ENCODE peak calls at places on chromosome 7, in eight cellular contexts. B is uterus, Y is IMR-90, G is suprapubic skin, K is Peyer's patch, M is A549, N is spleen, V is gastrocnemius medialis. Z is an unnamed sample.

GRCh38 chr7:98021588-98022351 is 31.8 kb upstream of the OCM2 start:
- DNase-seq in M (peak; percentile 80), V (peak; percentile 41), Y (peak; percentile 37), N (peak; percentile 94), G (peak; percentile 84), K (peak; percentile 89), B (peak; percentile 41), Z (peak; percentile 48)

GRCh38 chr7:152512711-152513110 is 76.9 kb upstream of the KMT2C start:
- DNase-seq in M (no peak), N (no peak), B (no peak), Y (no peak), G (no peak), K (no peak), V (no peak), Z (no peak)

GRCh38 chr7:24378871-24379608 is 95.0 kb downstream of the NPY start:
- DNase-seq in Y (peak; percentile 50), B (no peak), N (no peak), V (no peak), K (no peak), G (no peak), M (peak; percentile 18), Z (no peak)

GRCh38 chr7:106305732-106306131 is 20.9 kb upstream of the NAMPT start:
- DNase-seq in M (no peak), V (no peak), G (no peak), B (no peak), K (no peak), Y (no peak), N (no peak), Z (no peak)

GRCh38 chr7:20532841-20533240 is 82.6 kb upstream of the ABCB5 start:
- DNase-seq in Y (no peak), N (no peak), B (no peak), K (no peak), V (no peak), G (no peak), M (no peak), Z (no peak)

GRCh38 chr7:21617916-21618390 is 75.1 kb downstream of the DNAH11 start:
- DNase-seq in V (peak; percentile 53), G (no peak), M (peak; percentile 69), Y (peak; percentile 60), K (peak; percentile 60), N (no peak), B (no peak), Z (peak; percentile 25)

GRCh38 chr7:112103246-112103645 is 103.0 kb downstream of the DOCK4 start:
- DNase-seq in B (no peak), K (no peak), Y (peak; percentile 56), M (no peak), N (no peak), V (no peak), G (no peak), Z (no peak)

GRCh38 chr7:40306025-40306424 is 171.2 kb downstream of the SUGCT start:
- DNase-seq in N (no peak), B (no peak), M (no peak), Y (no peak), G (no peak), V (no peak), K (no peak), Z (no peak)

GRCh38 chr7:41219276-41219675 is 483.6 kb downstream of the INHBA start:
- DNase-seq in N (no peak), B (no peak), V (no peak), M (no peak), Y (peak; percentile 85), G (no peak), K (no peak), Z (no peak)

GRCh38 chr7:50707607-50708006 is 75.1 kb downstream of the GRB10 start:
- DNase-seq in B (no peak), K (no peak), N (no peak), M (no peak), Y (no peak), V (no peak), G (no peak), Z (no peak)

GRCh38 chr7:124992881-124993562 is 63.4 kb upstream of the POT1 start:
- DNase-seq in V (no peak), B (no peak), Y (peak; percentile 92), M (peak; percentile 6), N (no peak), G (no peak), K (no peak), Z (no peak)

GRCh38 chr7:52956379-52956915 is 79.0 kb upstream of the POM121L12 start:
- DNase-seq in B (no peak), G (no peak), Y (no peak), V (no peak), M (no peak), N (no peak), K (no peak), Z (no peak)

GRCh38 chr7:25716421-25716820 is 435.6 kb upstream of the NFE2L3 start:
- DNase-seq in V (no peak), G (no peak), Y (peak; percentile 0), N (no peak), K (no peak), M (no peak), B (no peak), Z (no peak)

GRCh38 chr7:15686209-15686956 is at the start of gene MEOX2:
- DNase-seq in B (peak; percentile 73), V (peak; percentile 75), M (peak; percentile 10), N (no peak), K (peak; percentile 57), Y (peak; percentile 7), G (peak; percentile 85), Z (peak; percentile 80)

GRCh38 chr7:2738110-2738509 is 50.1 kb downstream of the AMZ1 start:
- DNase-seq in G (no peak), M (no peak), N (peak; percentile 70), B (peak; percentile 63), V (peak; percentile 69), Y (no peak), K (peak; percentile 59), Z (peak; percentile 52)

GRCh38 chr7:22430457-22430856 is 69.5 kb downstream of the STEAP1B start:
- DNase-seq in B (no peak), K (no peak), V (no peak), M (no peak), Y (peak; percentile 83), G (no peak), N (no peak), Z (no peak)

GRCh38 chr7:71864130-71864529 is 548.0 kb downstream of the CALN1 start:
- DNase-seq in G (no peak), K (no peak), B (no peak), N (no peak), V (no peak), M (no peak), Y (no peak), Z (no peak)
- H3K9me3 ChIP-seq in G (no peaks in the 10 kb centered on the region), K (no peaks in the 10 kb centered on the region), B (no peaks in the 10 kb centered on the region), N (peaks cover 4% of the 10 kb centered on the region), V (no peaks in the 10 kb centered on the region), M (no peaks in the 10 kb centered on the region), Y (peaks cover 14% of the 10 kb centered on the region), Z (peaks cover 7% of the 10 kb centered on the region)

DNA sequence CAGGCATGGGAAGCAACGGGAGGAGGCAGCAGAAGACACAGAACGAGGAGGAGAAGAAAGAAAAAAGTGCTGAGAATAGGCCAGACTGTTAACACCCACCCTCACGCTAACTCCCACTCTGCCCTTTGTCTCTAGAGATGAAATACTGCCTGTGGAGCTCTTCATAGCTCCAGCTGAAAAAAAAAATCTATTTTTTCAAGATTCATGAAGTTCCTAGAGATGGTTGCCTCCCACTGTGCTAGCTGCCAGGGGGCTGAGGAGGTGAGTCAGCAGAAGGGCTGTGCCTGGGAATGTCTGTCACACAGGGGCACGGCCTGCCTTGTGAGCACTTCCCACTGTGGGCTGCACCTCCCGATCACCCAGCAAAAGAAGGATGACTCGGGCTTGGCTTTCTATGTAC is 144.5 kb downstream of the RNF216 start:
- DNase-seq in K (no peak), V (peak; percentile 40), G (peak; percentile 91), B (peak; percentile 88), N (peak; percentile 74), Y (peak; percentile 90), M (peak; percentile 47), Z (peak; percentile 44)
- H3K4me3 ChIP-seq in K (no peak overlapping the region), V (no peak overlapping the region), G (peak overlapping the region; percentile 4), B (no peak overlapping the region), N (no peak overlapping the region), Y (no peak overlapping the region), M (no peak overlapping the region), Z (no peak overlapping the region)

GRCh38 chr7:87876759-87877234 is 504 bp downstream of the DBF4 start:
- DNase-seq in Y (peak; percentile 61), B (peak; percentile 42), N (peak; percentile 93), V (peak; percentile 50), G (peak; percentile 89), K (peak; percentile 82), M (peak; percentile 43), Z (peak; percentile 26)

GRCh38 chr7:87878208-87878735 is 2.0 kb downstream of the DBF4 start:
- DNase-seq in V (no peak), Y (peak; percentile 31), M (no peak), G (no peak), B (no peak), K (no peak), N (no peak), Z (no peak)

GRCh38 chr7:87875151-87876039 is 765 bp downstream of the SLC25A40 start:
- DNase-seq in K (no peak), G (no peak), N (peak; percentile 92), M (no peak), V (no peak), Y (peak; percentile 2), B (no peak), Z (peak; percentile 5)

GRCh38 chr7:87877641-87878040 is 1.3 kb downstream of the DBF4 start:
- DNase-seq in Y (no peak), V (no peak), K (no peak), B (no peak), M (no peak), G (no peak), N (no peak), Z (no peak)

DNA sequence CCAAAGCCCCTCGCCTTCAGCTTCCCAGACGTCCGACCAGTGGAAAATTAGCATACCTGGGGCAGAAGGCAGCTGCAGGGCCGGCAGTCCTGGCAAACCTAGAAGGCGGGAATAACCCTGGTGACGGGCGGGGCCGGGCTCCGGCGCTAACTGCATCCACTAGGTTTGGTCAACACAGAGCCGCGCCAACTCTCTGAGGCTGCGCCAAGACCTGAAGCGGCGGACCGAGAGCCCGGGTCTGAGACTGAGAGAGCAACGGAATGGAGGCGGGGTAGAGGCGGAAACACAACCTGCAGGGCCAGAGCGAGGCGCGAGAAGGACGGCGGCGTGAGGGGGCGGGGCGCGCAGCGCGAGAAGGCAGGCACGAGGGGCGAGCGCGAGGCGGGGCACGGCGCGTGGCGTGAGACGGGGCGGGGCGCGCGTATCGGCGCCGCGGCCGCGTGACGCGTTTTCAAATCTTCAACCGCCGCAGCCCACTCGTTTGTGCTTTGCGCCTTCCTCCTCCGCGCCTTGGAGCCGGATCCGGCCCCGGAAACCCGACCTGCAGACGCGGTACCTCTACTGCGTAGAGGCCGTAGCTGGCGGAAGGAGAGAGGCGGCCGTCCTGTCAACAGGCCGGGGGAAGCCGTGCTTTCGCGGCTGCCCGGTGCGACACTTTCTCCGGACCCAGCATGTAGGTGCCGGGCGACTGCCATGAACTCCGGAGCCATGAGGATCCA is at the start of the genes DBF4 and SLC25A40:
- DNase-seq in B (peak; percentile 95), G (peak; percentile 96), N (peak; percentile 99), V (peak; percentile 92), Y (peak; percentile 89), M (peak; percentile 84), K (peak; percentile 99), Z (peak; percentile 84)
- TF ChIP-seq POLR2A in B (peak; percentile 45), G (peak; percentile 53), N (peak; percentile 66), V (peak; percentile 87), Y (peak; percentile 86), M (peak; percentile 59), K (no peak), Z (peak; percentile 55)

GRCh38 chr7:63087575-63088190 is 911.0 kb upstream of the ZNF722 start:
- DNase-seq in V (no peak), Y (no peak), K (no peak), N (no peak), B (no peak), G (no peak), M (no peak), Z (no peak)
- H3K9me3 ChIP-seq in V (peaks cover 9% of the 10 kb centered on the region), Y (peaks cover 18% of the 10 kb centered on the region), K (no peaks in the 10 kb centered on the region), N (no peaks in the 10 kb centered on the region), B (peaks cover 5% of the 10 kb centered on the region), G (peaks cover 55% of the 10 kb centered on the region), M (peaks cover 39% of the 10 kb centered on the region), Z (peaks cover 37% of the 10 kb centered on the region)